ENCODE peak calls at places on chromosomes 11 and 22, in five cellular contexts. N, Q, O, P and J are unnamed samples.
A peak's percentile ranks its signal among the peaks of the same experiment; 100 is the strongest.

GRCh38 chr11:130892847-130893246 is 23.4 kb downstream of the SNX19 start:
- DNase-seq in N (no peak), Q (no peak), O (no peak), P (no peak), J (no peak)

GRCh38 chr11:95989780-95990179 is 65.9 kb upstream of the MTMR2 start:
- DNase-seq in N (no peak), Q (no peak), O (no peak), P (no peak), J (no peak)

GRCh38 chr11:73139476-73140198 is 2.5 kb downstream of the FCHSD2 start:
- DNase-seq in N (no peak), Q (no peak), O (peak; percentile 40), P (no peak), J (no peak)

GRCh38 chr11:110524227-110524626 is 94.5 kb downstream of the FDX1 start:
- DNase-seq in N (peak; percentile 85), Q (no peak), O (peak; percentile 97), P (no peak), J (no peak)

GRCh38 chr11:111347002-111347722 is 31.9 kb downstream of the POU2AF1 start:
- DNase-seq in N (no peak), Q (peak; percentile 35), O (peak; percentile 76), P (no peak), J (no peak)

GRCh38 chr11:66343176-66343575 is 1.7 kb downstream of the BRMS1 start:
- DNase-seq in N (no peak), Q (peak; percentile 3), O (no peak), P (no peak), J (no peak)

GRCh38 chr22:37669586-37669985 is 5.8 kb upstream of the LGALS1 start:
- DNase-seq in N (no peak), Q (no peak), O (peak; percentile 31), P (no peak), J (no peak)

GRCh38 chr22:26811717-26811992 is 154.3 kb downstream of the MIAT start:
- DNase-seq in N (no peak), Q (no peak), O (no peak), P (no peak), J (no peak)

GRCh38 chr11:77784572-77784971 is 36.0 kb downstream of the RSF1 start:
- DNase-seq in N (no peak), Q (no peak), O (no peak), P (no peak), J (no peak)

GRCh38 chr11:14082338-14082737 is 119.8 kb downstream of the SPON1 start:
- DNase-seq in N (no peak), Q (no peak), O (peak; percentile 50), P (no peak), J (no peak)

DNA sequence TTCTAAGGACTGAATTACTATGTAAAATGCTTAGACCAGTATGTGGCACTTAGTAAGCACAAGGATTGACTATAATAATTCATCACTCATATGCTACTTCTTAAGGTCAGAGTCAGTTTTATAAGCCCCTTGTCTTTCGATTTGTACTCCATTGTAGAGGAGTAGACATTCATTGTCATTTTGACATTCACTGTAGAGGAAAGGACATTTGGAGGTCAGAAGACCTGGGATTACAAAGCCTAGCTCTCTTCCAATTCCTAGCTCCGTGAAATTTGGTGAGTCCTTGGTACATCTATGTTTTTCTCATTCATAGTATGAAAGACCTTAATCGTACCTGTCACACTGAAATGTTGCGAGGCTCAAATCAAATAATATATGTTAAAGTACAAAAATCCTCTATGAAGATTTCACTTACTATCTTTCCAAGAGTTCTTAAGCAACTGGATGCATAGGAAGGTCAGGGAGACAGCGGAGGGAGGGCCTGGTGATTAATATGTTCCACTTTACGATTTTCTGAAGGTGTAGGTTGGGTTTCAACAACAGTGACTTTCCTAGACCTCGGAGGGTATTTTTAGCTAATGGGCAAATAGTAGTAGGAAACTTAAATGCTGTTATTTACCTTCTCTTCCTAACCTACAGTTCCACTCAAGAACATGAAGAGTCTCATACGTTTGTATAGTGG is 1.4 kb upstream of the EMSY start:
- DNase-seq in N (no peak), Q (no peak), O (peak; percentile 63), P (no peak), J (no peak)
- H3K4me3 ChIP-seq in N (peak overlapping the region; percentile 95), Q (peak overlapping the region; percentile 96), O (peak overlapping the region; percentile 94), P (peak overlapping the region; percentile 99), J (peak overlapping the region; percentile 89)

GRCh38 chr11:404551-405264 is 10.1 kb downstream of the SIGIRR start:
- DNase-seq in N (no peak), Q (no peak), O (no peak), P (no peak), J (no peak)

GRCh38 chr11:405323-405975 is 9.3 kb downstream of the SIGIRR start:
- DNase-seq in N (no peak), Q (peak; percentile 65), O (peak; percentile 52), P (no peak), J (no peak)

GRCh38 chr11:407651-408080 is 7.1 kb downstream of the SIGIRR start:
- DNase-seq in N (no peak), Q (no peak), O (no peak), P (no peak), J (no peak)

GRCh38 chr11:406796-407650 is 7.8 kb downstream of the SIGIRR start:
- DNase-seq in N (peak; percentile 41), Q (peak; percentile 85), O (peak; percentile 90), P (no peak), J (peak; percentile 88)

GRCh38 chr11:405976-406795 is 8.6 kb downstream of the SIGIRR start:
- DNase-seq in N (no peak), Q (no peak), O (no peak), P (no peak), J (no peak)
- H3K4me3 ChIP-seq in N (peak overlapping the region; percentile 68), Q (peak overlapping the region; percentile 74), O (peak overlapping the region; percentile 74), P (peak overlapping the region; percentile 76), J (peak overlapping the region; percentile 49)

GRCh38 chr11:59141191-59141590 is 1.5 kb upstream of the FAM111A start:
- DNase-seq in N (no peak), Q (no peak), O (no peak), P (no peak), J (no peak)

GRCh38 chr11:59142530-59143507 is at the start of gene FAM111A:
- DNase-seq in N (peak; percentile 65), Q (peak; percentile 85), O (peak; percentile 95), P (peak; percentile 84), J (peak; percentile 89)

GRCh38 chr11:59144579-59145345 is 2.1 kb downstream of the FAM111A start:
- DNase-seq in N (peak; percentile 42), Q (peak; percentile 76), O (peak; percentile 91), P (peak; percentile 67), J (peak; percentile 73)

GRCh38 chr11:59144096-59144495 is 1.4 kb downstream of the FAM111A start:
- DNase-seq in N (no peak), Q (no peak), O (no peak), P (no peak), J (no peak)

GRCh38 chr11:59141673-59142460 is 789 bp upstream of the FAM111A start:
- DNase-seq in N (no peak), Q (no peak), O (peak; percentile 83), P (no peak), J (no peak)
- H3K4me3 ChIP-seq in N (peak overlapping the region; percentile 90), Q (peak overlapping the region; percentile 91), O (peak overlapping the region; percentile 99), P (peak overlapping the region; percentile 91), J (peak overlapping the region; percentile 60)

GRCh38 chr22:36026741-36027140 is 1.9 kb downstream of the RBFOX2 start:
- DNase-seq in N (no peak), Q (no peak), O (peak; percentile 64), P (no peak), J (no peak)
- H3K4me3 ChIP-seq in N (peak overlapping the region; percentile 91), Q (peak overlapping the region; percentile 87), O (peak overlapping the region; percentile 98), P (peak overlapping the region; percentile 93), J (no peak overlapping the region)

GRCh38 chr22:47337161-47337621 is 574.7 kb downstream of the TBC1D22A start:
- DNase-seq in N (peak; percentile 42), Q (no peak), O (peak; percentile 77), P (no peak), J (no peak)
- H3K4me3 ChIP-seq in N (peak overlapping the region; percentile 39), Q (no peak overlapping the region), O (no peak overlapping the region), P (peak overlapping the region; percentile 55), J (no peak overlapping the region)

GRCh38 chr22:16819249-16819648 is 6.0 kb downstream of the XKR3 start:
- DNase-seq in N (no peak), Q (no peak), O (peak; percentile 68), P (no peak), J (no peak)
- H3K4me3 ChIP-seq in N (no peak overlapping the region), Q (no peak overlapping the region), O (no peak overlapping the region), P (no peak overlapping the region), J (no peak overlapping the region)

DNA sequence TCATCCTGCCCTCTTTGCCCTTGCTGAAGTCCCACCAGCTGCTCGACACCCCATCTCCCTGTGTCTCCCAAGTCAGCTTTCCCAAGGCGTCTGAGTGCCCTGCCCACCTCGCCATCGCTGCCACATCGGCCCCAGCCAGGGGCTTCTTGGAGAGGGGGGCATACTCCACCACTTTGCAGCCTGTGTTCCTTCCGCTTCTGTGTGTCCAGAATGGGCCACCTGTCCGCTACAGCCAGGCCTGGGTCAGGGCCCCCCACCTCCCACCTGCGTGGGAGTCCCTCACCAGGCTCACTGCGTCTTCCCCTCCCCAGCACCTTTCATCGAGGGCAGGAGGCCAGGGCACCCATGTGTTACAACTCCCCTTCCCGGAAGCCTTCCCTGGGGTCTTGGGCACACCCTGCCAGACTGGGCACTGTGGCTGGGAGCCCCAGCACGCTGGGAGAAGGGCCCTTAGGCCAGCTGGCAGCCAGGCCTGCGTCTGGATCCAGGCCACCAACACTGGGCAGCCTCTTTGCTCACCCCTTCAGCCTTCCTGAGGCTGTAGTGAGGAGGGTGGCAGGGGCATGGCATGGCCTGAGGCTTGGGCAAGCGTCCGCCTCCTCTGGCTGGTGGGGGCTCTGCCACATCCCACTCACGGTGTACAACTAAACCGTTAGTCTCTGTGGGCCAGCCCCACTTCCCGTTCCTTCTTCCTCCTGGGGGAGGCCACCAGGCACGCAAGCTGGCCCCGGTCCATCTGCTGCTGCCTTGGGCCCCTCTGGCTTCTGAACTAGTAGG is 13.4 kb downstream of the CPT1A start:
- DNase-seq in N (no peak), Q (no peak), O (no peak), P (no peak), J (no peak)
- H3K4me3 ChIP-seq in N (no peak overlapping the region), Q (no peak overlapping the region), O (no peak overlapping the region), P (no peak overlapping the region), J (no peak overlapping the region)

GRCh38 chr11:74683279-74683871 is 47.9 kb downstream of the CHRDL2 start:
- DNase-seq in N (no peak), Q (peak; percentile 44), O (peak; percentile 70), P (no peak), J (peak; percentile 50)
- H3K4me3 ChIP-seq in N (no peak overlapping the region), Q (peak overlapping the region; percentile 75), O (peak overlapping the region; percentile 67), P (peak overlapping the region; percentile 66), J (peak overlapping the region; percentile 29)

GRCh38 chr11:16111690-16112089 is 244.7 kb downstream of the SOX6 start:
- DNase-seq in N (no peak), Q (no peak), O (no peak), P (no peak), J (no peak)
- H3K4me3 ChIP-seq in N (no peak overlapping the region), Q (peak overlapping the region; percentile 46), O (no peak overlapping the region), P (no peak overlapping the region), J (no peak overlapping the region)